ENCODE peak calls at places on chromosomes 2 and 18, in six cellular contexts. P, V, R, Z, M and K are unnamed samples.

GRCh38 chr2:100757621-100758394 is 62.1 kb upstream of the NPAS2 start:
- DNase-seq in Z (peak), R (no peak), V (peak), P (no peak), M (peak), K (peak)

GRCh38 chr2:161913865-161914264 is 160.2 kb downstream of the DPP4 start:
- DNase-seq in R (no peak), P (no peak), Z (peak), M (peak), V (no peak), K (peak)

GRCh38 chr2:138155304-138155703 is 191.0 kb downstream of the HNMT start:
- DNase-seq in P (no peak), Z (no peak), R (no peak), V (no peak), M (no peak), K (no peak)

GRCh38 chr2:28618221-28619141 is 122.6 kb downstream of the PLB1 start:
- DNase-seq in P (no peak), M (no peak), R (no peak), Z (no peak), V (no peak), K (no peak)

GRCh38 chr18:6566338-6566911 is 151.7 kb upstream of the L3MBTL4 start:
- DNase-seq in V (no peak), Z (no peak), M (no peak), P (no peak), R (no peak), K (no peak)

GRCh38 chr2:171785450-171785849 is 98.2 kb downstream of the DYNC1I2 start:
- DNase-seq in R (no peak), V (no peak), Z (no peak), P (no peak), M (no peak), K (no peak)

GRCh38 chr2:148930046-148930775 is 55.2 kb downstream of the KIF5C start:
- DNase-seq in R (no peak), Z (peak), P (no peak), V (no peak), M (no peak), K (peak)

GRCh38 chr2:134718956-134719814 is at the start of gene TMEM163:
- DNase-seq in P (no peak), Z (no peak), M (no peak), R (peak), V (no peak), K (no peak)

GRCh38 chr18:63237486-63237885 is 82.1 kb downstream of the BCL2 start:
- DNase-seq in R (no peak), V (no peak), M (no peak), Z (peak), P (no peak), K (no peak)

DNA sequence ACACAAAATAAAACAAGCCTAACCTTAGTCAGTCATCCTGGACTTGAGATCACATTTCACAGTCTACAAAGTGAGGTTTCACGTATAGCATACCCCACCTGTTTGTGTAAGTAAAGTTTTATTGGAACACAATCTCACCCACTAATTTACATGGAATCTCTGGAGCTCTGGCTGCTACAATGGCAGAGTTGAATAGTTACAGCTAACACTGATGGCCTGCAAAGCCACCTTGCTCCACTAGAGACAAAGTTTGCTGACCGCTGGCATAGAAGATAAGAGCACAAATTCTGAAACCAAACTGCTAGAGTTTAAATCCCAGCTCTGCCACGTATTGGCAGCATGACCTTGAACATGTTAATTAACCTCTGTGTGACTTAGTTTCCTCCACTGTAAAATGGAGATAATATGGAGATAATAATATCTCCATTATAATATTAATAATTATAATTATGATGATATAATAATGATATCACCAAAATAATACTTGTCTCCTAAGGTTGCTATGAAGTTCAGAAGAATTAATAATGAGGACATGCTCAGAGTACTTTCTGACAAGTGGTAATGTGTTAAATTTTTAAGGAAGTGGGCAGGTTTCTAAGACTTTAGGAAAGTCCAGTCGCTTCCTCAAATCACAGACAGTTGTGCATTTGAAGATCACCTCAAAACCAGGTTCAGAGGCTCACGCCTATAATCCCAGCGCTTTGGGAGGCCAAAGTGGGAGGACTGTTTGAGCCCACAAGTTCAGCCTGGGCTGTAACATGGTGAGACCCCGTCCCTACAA is 204.6 kb downstream of the SH3RF3 start:
- DNase-seq in P (no peak), R (no peak), M (peak), Z (peak), V (no peak), K (peak)
- TF ChIP-seq CTCF in P (peak), R (no peak), M (peak), Z (peak), V (peak), K (peak)

GRCh38 chr2:174051039-174051438 is 85.9 kb upstream of the SP3 start:
- DNase-seq in R (no peak), P (no peak), Z (no peak), V (no peak), M (no peak), K (no peak)

GRCh38 chr2:174047746-174048145 is 82.6 kb upstream of the SP3 start:
- DNase-seq in V (no peak), Z (no peak), R (no peak), M (no peak), P (no peak), K (no peak)

GRCh38 chr2:174046172-174046571 is 81.0 kb upstream of the SP3 start:
- DNase-seq in V (no peak), M (no peak), Z (no peak), R (no peak), P (no peak), K (no peak)

GRCh38 chr2:174049895-174050294 is 84.7 kb upstream of the SP3 start:
- DNase-seq in V (no peak), M (no peak), P (no peak), Z (no peak), R (no peak), K (no peak)

GRCh38 chr2:174048238-174048637 is 83.1 kb upstream of the SP3 start:
- DNase-seq in P (peak), Z (no peak), V (no peak), M (no peak), R (no peak), K (no peak)
- TF ChIP-seq CTCF in P (no peak), Z (no peak), V (no peak), M (no peak), R (no peak), K (no peak)

GRCh38 chr18:8084160-8084559 is 517.0 kb downstream of the PTPRM start:
- DNase-seq in Z (peak), V (no peak), P (peak), R (no peak), M (peak), K (peak)
- TF ChIP-seq CTCF in Z (peak), V (peak), P (peak), R (no peak), M (peak), K (peak)

DNA sequence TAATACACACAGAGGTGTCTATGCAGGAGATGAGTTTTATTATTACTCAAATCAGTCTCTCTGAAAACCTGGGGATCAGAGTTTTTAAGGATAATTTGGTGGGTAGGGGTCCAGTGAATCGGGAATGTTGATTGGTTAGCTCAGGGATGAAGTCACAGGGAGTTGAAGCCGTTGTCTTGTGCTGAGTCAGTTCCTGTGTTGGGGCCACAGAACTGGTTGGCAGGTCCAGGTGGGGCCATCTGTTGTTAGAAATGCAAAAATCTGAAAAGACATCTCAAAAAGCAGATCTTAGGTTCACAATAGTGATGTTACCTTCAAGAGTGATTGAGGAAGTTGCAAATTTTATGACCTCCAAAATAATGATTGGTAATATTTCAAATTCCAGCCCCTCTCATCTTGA is 86.9 kb downstream of the VSNL1 start:
- DNase-seq in Z (no peak), P (no peak), R (no peak), M (no peak), V (no peak), K (no peak)
- TF ChIP-seq CTCF in Z (no peak), P (no peak), R (no peak), M (no peak), V (no peak), K (no peak)

GRCh38 chr2:11889854-11890253 is 143.4 kb downstream of the LPIN1 start:
- DNase-seq in P (no peak), R (no peak), Z (no peak), M (no peak), V (no peak), K (no peak)

GRCh38 chr2:11889101-11889850 is 142.8 kb downstream of the LPIN1 start:
- DNase-seq in R (no peak), P (no peak), M (no peak), Z (peak), V (no peak), K (no peak)

GRCh38 chr2:11892041-11892440 is 145.6 kb downstream of the LPIN1 start:
- DNase-seq in P (no peak), M (no peak), R (no peak), V (no peak), Z (no peak), K (no peak)

GRCh38 chr2:11891591-11891990 is 145.2 kb downstream of the LPIN1 start:
- DNase-seq in M (no peak), R (no peak), P (no peak), Z (no peak), V (no peak), K (no peak)

GRCh38 chr2:11891028-11891427 is 144.6 kb downstream of the LPIN1 start:
- DNase-seq in P (no peak), M (no peak), R (no peak), Z (no peak), V (no peak), K (no peak)
- TF ChIP-seq CTCF in P (no peak), M (no peak), R (no peak), Z (no peak), V (no peak), K (no peak)

DNA sequence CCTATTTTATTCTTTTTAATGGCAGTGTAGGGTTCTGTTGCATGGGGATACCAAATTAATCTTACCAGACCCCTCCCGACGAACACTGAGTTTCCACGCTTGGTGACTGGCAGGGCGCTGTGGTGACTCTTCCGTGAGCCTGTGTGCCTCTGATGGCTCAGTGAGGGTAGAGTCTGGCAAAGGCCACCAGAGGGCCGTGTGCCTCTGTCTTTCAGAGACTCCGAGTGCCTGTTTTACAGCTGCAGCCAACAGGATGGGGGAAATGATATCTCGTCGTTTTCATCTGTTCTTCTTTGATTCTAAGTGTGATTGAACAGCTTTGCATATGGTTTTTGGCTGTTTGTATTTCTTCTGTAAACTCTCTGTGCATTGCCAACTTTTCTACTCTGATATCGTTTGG is 99.8 kb downstream of the ZNF236 start:
- DNase-seq in M (peak), Z (peak), V (no peak), R (no peak), P (peak), K (peak)
- TF ChIP-seq CTCF in M (peak), Z (peak), V (peak), R (no peak), P (peak), K (peak)

GRCh38 chr2:12120281-12121150 is 374.1 kb downstream of the LPIN1 start:
- DNase-seq in R (no peak), M (peak), V (no peak), Z (peak), P (no peak), K (peak)

GRCh38 chr2:12127639-12128038 is 381.2 kb downstream of the LPIN1 start:
- DNase-seq in R (no peak), V (no peak), P (peak), Z (no peak), M (no peak), K (no peak)

GRCh38 chr2:12131975-12132374 is 385.5 kb downstream of the LPIN1 start:
- DNase-seq in V (no peak), M (peak), P (no peak), Z (peak), R (no peak), K (peak)

DNA sequence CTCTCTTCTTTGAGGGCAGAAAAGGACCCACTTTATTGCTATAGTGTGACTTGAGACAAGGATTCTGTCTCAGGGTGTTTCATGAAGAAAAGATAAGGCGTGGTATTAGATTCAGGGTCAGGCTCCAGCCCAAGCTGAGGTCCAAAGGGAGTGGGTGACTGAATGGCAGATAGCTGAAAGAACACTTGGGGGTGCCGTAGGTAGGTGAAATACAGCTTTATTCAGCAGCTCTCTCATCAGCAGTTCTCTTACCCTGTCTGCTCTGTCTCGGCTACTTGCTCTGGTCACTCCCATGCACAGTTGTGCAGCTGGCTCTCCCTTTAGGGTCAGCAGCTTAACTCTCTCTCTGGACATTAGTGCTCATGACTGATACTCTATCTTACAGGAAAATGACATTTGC is 379.9 kb downstream of the LPIN1 start:
- DNase-seq in R (no peak), M (no peak), P (no peak), V (no peak), Z (no peak), K (no peak)
- TF ChIP-seq CTCF in R (no peak), M (no peak), P (no peak), V (no peak), Z (no peak), K (no peak)